ENCODE peak calls at places on chromosomes 5 and 9, in ten cellular contexts. One of them, this sample, is unnamed.

GRCh38 chr9:82410891-82411290 is 422.3 kb downstream of the SPATA31D1 start:
- DNase-seq in Right ventricle myocardium inferior: no peak
- DNase-seq in RWPE1: no peak
- DNase-seq in brain microvascular endothelial cell: no peak
- DNase-seq in Daoy: no peak
- DNase-seq in T follicular helper cell: no peak
- DNase-seq in spleen: no peak
- DNase-seq in stimulated activated CD8-positive, alpha-beta memory T cell treated with anti-CD3 and anti-CD28 coated beads, Interleukin-12 subunit alpha, Interleukin-12 subunit beta, amount 100 ng/mL, for 1 hour: no peak
- DNase-seq in IMR-90: no peak
- DNase-seq in substantia nigra: no peak
- DNase-seq in this sample: no peak

GRCh38 chr5:132656774-132657355 is 1.1 kb upstream of the IL13 start:
- DNase-seq in Daoy: no peak
- DNase-seq in T follicular helper cell: no peak
- DNase-seq in spleen: no peak
- DNase-seq in Right ventricle myocardium inferior: no peak
- DNase-seq in brain microvascular endothelial cell: no peak
- DNase-seq in RWPE1: no peak
- DNase-seq in stimulated activated CD8-positive, alpha-beta memory T cell treated with anti-CD3 and anti-CD28 coated beads, Interleukin-12 subunit alpha, Interleukin-12 subunit beta, amount 100 ng/mL, for 1 hour: no peak
- DNase-seq in IMR-90: no peak
- DNase-seq in substantia nigra: no peak
- DNase-seq in this sample: no peak

GRCh38 chr9:129483467-129484324 is 137.2 kb downstream of the C9orf50 start:
- DNase-seq in RWPE1: peak; percentile 89
- DNase-seq in spleen: peak; percentile 84
- DNase-seq in brain microvascular endothelial cell: peak; percentile 87
- DNase-seq in IMR-90: peak; percentile 85
- DNase-seq in T follicular helper cell: no peak
- DNase-seq in stimulated activated CD8-positive, alpha-beta memory T cell treated with anti-CD3 and anti-CD28 coated beads, Interleukin-12 subunit alpha, Interleukin-12 subunit beta, amount 100 ng/mL, for 1 hour: no peak
- DNase-seq in Right ventricle myocardium inferior: peak; percentile 89
- DNase-seq in substantia nigra: no peak
- DNase-seq in Daoy: peak; percentile 52
- DNase-seq in this sample: peak; percentile 86

GRCh38 chr5:137075163-137075970 is 423.8 kb downstream of the SPOCK1 start:
- DNase-seq in brain microvascular endothelial cell: no peak
- DNase-seq in spleen: no peak
- DNase-seq in Daoy: peak; percentile 84
- DNase-seq in T follicular helper cell: no peak
- DNase-seq in Right ventricle myocardium inferior: no peak
- DNase-seq in IMR-90: peak; percentile 9
- DNase-seq in stimulated activated CD8-positive, alpha-beta memory T cell treated with anti-CD3 and anti-CD28 coated beads, Interleukin-12 subunit alpha, Interleukin-12 subunit beta, amount 100 ng/mL, for 1 hour: no peak
- DNase-seq in RWPE1: peak; percentile 93
- DNase-seq in substantia nigra: no peak
- DNase-seq in this sample: no peak

GRCh38 chr5:375921-376871 is 54.7 kb downstream of the AHRR start:
- DNase-seq in substantia nigra: no peak
- DNase-seq in stimulated activated CD8-positive, alpha-beta memory T cell treated with anti-CD3 and anti-CD28 coated beads, Interleukin-12 subunit alpha, Interleukin-12 subunit beta, amount 100 ng/mL, for 1 hour: no peak
- DNase-seq in brain microvascular endothelial cell: no peak
- DNase-seq in Right ventricle myocardium inferior: peak; percentile 52
- DNase-seq in Daoy: no peak
- DNase-seq in spleen: peak; percentile 67
- DNase-seq in RWPE1: no peak
- DNase-seq in IMR-90: no peak
- DNase-seq in T follicular helper cell: no peak
- DNase-seq in this sample: no peak

GRCh38 chr5:6194906-6195612 is 183.3 kb downstream of the MED10 start:
- DNase-seq in stimulated activated CD8-positive, alpha-beta memory T cell treated with anti-CD3 and anti-CD28 coated beads, Interleukin-12 subunit alpha, Interleukin-12 subunit beta, amount 100 ng/mL, for 1 hour: no peak
- DNase-seq in RWPE1: no peak
- DNase-seq in substantia nigra: no peak
- DNase-seq in Right ventricle myocardium inferior: no peak
- DNase-seq in spleen: no peak
- DNase-seq in T follicular helper cell: no peak
- DNase-seq in IMR-90: no peak
- DNase-seq in Daoy: no peak
- DNase-seq in brain microvascular endothelial cell: no peak
- DNase-seq in this sample: no peak

GRCh38 chr5:6780802-6781391 is 67.7 kb downstream of the TENT4A start:
- DNase-seq in stimulated activated CD8-positive, alpha-beta memory T cell treated with anti-CD3 and anti-CD28 coated beads, Interleukin-12 subunit alpha, Interleukin-12 subunit beta, amount 100 ng/mL, for 1 hour: no peak
- DNase-seq in Daoy: no peak
- DNase-seq in spleen: no peak
- DNase-seq in substantia nigra: no peak
- DNase-seq in IMR-90: no peak
- DNase-seq in T follicular helper cell: no peak
- DNase-seq in Right ventricle myocardium inferior: no peak
- DNase-seq in RWPE1: no peak
- DNase-seq in brain microvascular endothelial cell: no peak
- DNase-seq in this sample: peak; percentile 4

GRCh38 chr9:89884356-89885083 is 279.7 kb downstream of the GADD45G start:
- DNase-seq in IMR-90: no peak
- DNase-seq in Right ventricle myocardium inferior: no peak
- DNase-seq in T follicular helper cell: no peak
- DNase-seq in brain microvascular endothelial cell: no peak
- DNase-seq in substantia nigra: no peak
- DNase-seq in RWPE1: no peak
- DNase-seq in Daoy: no peak
- DNase-seq in stimulated activated CD8-positive, alpha-beta memory T cell treated with anti-CD3 and anti-CD28 coated beads, Interleukin-12 subunit alpha, Interleukin-12 subunit beta, amount 100 ng/mL, for 1 hour: no peak
- DNase-seq in spleen: peak; percentile 33
- DNase-seq in this sample: no peak

GRCh38 chr5:133848306-133848924 is 120.0 kb downstream of the C5orf15 start:
- DNase-seq in stimulated activated CD8-positive, alpha-beta memory T cell treated with anti-CD3 and anti-CD28 coated beads, Interleukin-12 subunit alpha, Interleukin-12 subunit beta, amount 100 ng/mL, for 1 hour: no peak
- DNase-seq in RWPE1: peak; percentile 32
- DNase-seq in Daoy: peak; percentile 90
- DNase-seq in substantia nigra: no peak
- DNase-seq in spleen: no peak
- DNase-seq in brain microvascular endothelial cell: no peak
- DNase-seq in IMR-90: no peak
- DNase-seq in T follicular helper cell: no peak
- DNase-seq in Right ventricle myocardium inferior: no peak
- DNase-seq in this sample: no peak

This sample was measured in HCEC 1CT.